ENCODE peak calls at places on chromosomes 16 and 17, in eight cellular contexts. O is endodermal cell, C is upper lobe of right lung, H is left ventricle myocardium inferior, Q is dorsolateral prefrontal cortex, E is cardiac fibroblast, G is A673, L is Panc1. A is an unnamed sample.

GRCh38 chr16:85640606-85641005 is 27.5 kb downstream of the GSE1 start:
- DNase-seq in E (no peak), H (no peak), O (no peak), G (no peak), C (no peak), Q (no peak), L (no peak), A (no peak)

GRCh38 chr16:10037771-10038170 is 144.5 kb downstream of the GRIN2A start:
- DNase-seq in G (peak; percentile 22), Q (no peak), L (no peak), E (no peak), H (no peak), C (no peak), O (no peak), A (no peak)

GRCh38 chr17:37701424-37702020 is 43.3 kb downstream of the HNF1B start:
- DNase-seq in L (no peak), C (peak; percentile 72), O (peak; percentile 87), Q (no peak), E (peak; percentile 16), H (no peak), G (peak; percentile 7), A (peak; percentile 23)

GRCh38 chr16:81445143-81445922 is 725 bp downstream of the CMIP start:
- DNase-seq in E (no peak), C (peak; percentile 84), H (no peak), G (peak; percentile 22), O (peak; percentile 77), L (no peak), Q (peak; percentile 52), A (no peak)

GRCh38 chr16:72264776-72265175 is 92.8 kb upstream of the PMFBP1 start:
- DNase-seq in E (no peak), G (no peak), Q (no peak), H (no peak), C (no peak), L (no peak), O (no peak), A (no peak)

GRCh38 chr16:72856797-72857196 is 191.1 kb downstream of the ZFHX3 start:
- DNase-seq in L (no peak), Q (no peak), C (peak; percentile 47), E (no peak), H (no peak), O (peak; percentile 82), G (peak; percentile 41), A (peak; percentile 7)

GRCh38 chr16:60907645-60908044 is 1128.6 kb downstream of the CDH8 start:
- DNase-seq in O (no peak), H (no peak), E (no peak), G (no peak), L (no peak), C (no peak), Q (no peak), A (no peak)

GRCh38 chr17:47829870-47830269 is 1.5 kb downstream of the MRPL10 start:
- DNase-seq in E (no peak), O (no peak), H (no peak), Q (no peak), G (no peak), L (no peak), C (no peak), A (no peak)

GRCh38 chr16:3012828-3013420 is at the start of gene CLDN9:
- DNase-seq in O (peak; percentile 88), L (no peak), H (no peak), C (peak; percentile 83), Q (no peak), E (no peak), G (no peak), A (no peak)

GRCh38 chr17:32929288-32929574 is 1.3 kb downstream of the TMEM98 start:
- DNase-seq in G (no peak), O (peak; percentile 75), L (no peak), Q (no peak), E (peak; percentile 31), C (no peak), H (no peak), A (no peak)

GRCh38 chr17:77753691-77754265 is 204.7 kb upstream of the TNRC6C start:
- DNase-seq in H (no peak), G (no peak), C (peak; percentile 54), L (no peak), E (no peak), Q (no peak), O (peak; percentile 41), A (no peak)

GRCh38 chr17:75594499-75595283 is 7.1 kb downstream of the MYO15B start:
- DNase-seq in Q (no peak), E (no peak), O (peak; percentile 69), L (no peak), C (peak; percentile 62), G (no peak), H (no peak), A (no peak)

GRCh38 chr16:80602894-80603293 is 62.1 kb downstream of the DYNLRB2 start:
- DNase-seq in G (no peak), L (no peak), E (no peak), C (no peak), Q (no peak), O (no peak), H (no peak), A (no peak)

GRCh38 chr16:47877166-47877565 is 278.6 kb downstream of the ABCC12 start:
- DNase-seq in H (no peak), C (no peak), E (no peak), G (no peak), L (no peak), Q (no peak), O (no peak), A (peak; percentile 77)

GRCh38 chr16:86242244-86243122 is 267.8 kb upstream of the FOXF1 start:
- DNase-seq in G (no peak), H (no peak), L (no peak), E (no peak), C (no peak), Q (no peak), O (no peak), A (no peak)

GRCh38 chr17:4641297-4642195 is at the start of gene ALOX15:
- DNase-seq in G (no peak), L (no peak), H (no peak), E (no peak), O (peak; percentile 80), Q (no peak), C (peak; percentile 67), A (no peak)

GRCh38 chr17:40366861-40367518 is 2.5 kb upstream of the GJD3 start:
- DNase-seq in E (no peak), O (peak; percentile 59), Q (no peak), H (no peak), G (no peak), L (no peak), C (peak; percentile 59), A (no peak)

GRCh38 chr17:63279498-63280230 is 166.4 kb downstream of the CYB561 start:
- DNase-seq in O (no peak), E (peak; percentile 38), L (no peak), H (no peak), G (no peak), Q (no peak), C (no peak), A (peak; percentile 79)

GRCh38 chr17:80053102-80053501 is 16.7 kb downstream of the CCDC40 start:
- DNase-seq in H (no peak), L (no peak), G (no peak), C (no peak), O (no peak), E (no peak), Q (no peak), A (no peak)

GRCh38 chr17:51947160-51947559 is 211.4 kb downstream of the CA10 start:
- DNase-seq in E (no peak), L (no peak), O (no peak), C (no peak), H (no peak), G (no peak), Q (no peak), A (peak; percentile 18)

GRCh38 chr16:13503960-13504635 is 415.9 kb upstream of the ERCC4 start:
- DNase-seq in O (no peak), G (no peak), L (no peak), H (no peak), E (no peak), C (no peak), Q (no peak), A (no peak)

GRCh38 chr17:64155751-64156544 is 26.0 kb upstream of the ERN1 start:
- DNase-seq in H (peak; percentile 78), G (no peak), C (no peak), E (peak; percentile 78), O (peak; percentile 39), Q (peak; percentile 85), L (no peak), A (no peak)

GRCh38 chr16:11734025-11734652 is 8.5 kb downstream of the TXNDC11 start:
- DNase-seq in G (no peak), L (no peak), H (peak; percentile 21), E (no peak), Q (no peak), O (no peak), C (no peak), A (no peak)

GRCh38 chr17:66032082-66032712 is 159.7 kb downstream of the CEP112 start:
- DNase-seq in L (no peak), H (no peak), E (no peak), G (no peak), Q (no peak), O (no peak), C (no peak), A (no peak)
- H3K4me3 ChIP-seq in L (no peak overlapping the region), H (no peak overlapping the region), E (no peak overlapping the region), G (no peak overlapping the region), Q (no peak overlapping the region), O (no peak overlapping the region), C (no peak overlapping the region), A (no peak overlapping the region)

GRCh38 chr17:29867643-29868181 is 62.3 kb downstream of the SSH2 start:
- DNase-seq in Q (no peak), O (no peak), G (no peak), E (no peak), C (no peak), H (no peak), L (no peak), A (no peak)
- TF ChIP-seq CTCF in Q (peak; percentile 42), O (peak; percentile 58), G (peak; percentile 48), E (no peak), C (peak; percentile 21), H (peak; percentile 29), L (peak; percentile 44), A (no peak)

GRCh38 chr16:1828645-1829410 is 1.8 kb downstream of the FAHD1 start:
- DNase-seq in L (no peak), O (no peak), G (no peak), C (no peak), H (no peak), E (no peak), Q (no peak), A (no peak)
- H3K4me3 ChIP-seq in L (peak overlapping the region; percentile 99), O (peak overlapping the region; percentile 99), G (peak overlapping the region; percentile 90), C (peak overlapping the region; percentile 8), H (peak overlapping the region; percentile 99), E (peak overlapping the region; percentile 100), Q (peak overlapping the region; percentile 95), A (peak overlapping the region; percentile 13)

GRCh38 chr17:67884766-67885165 is 59.5 kb downstream of the BPTF start:
- DNase-seq in O (no peak), L (no peak), C (no peak), H (no peak), E (no peak), G (no peak), Q (no peak), A (no peak)

GRCh38 chr17:67879662-67880061 is 54.4 kb downstream of the BPTF start:
- DNase-seq in O (peak; percentile 85), Q (no peak), L (no peak), C (no peak), H (no peak), E (no peak), G (peak; percentile 41), A (no peak)

DNA sequence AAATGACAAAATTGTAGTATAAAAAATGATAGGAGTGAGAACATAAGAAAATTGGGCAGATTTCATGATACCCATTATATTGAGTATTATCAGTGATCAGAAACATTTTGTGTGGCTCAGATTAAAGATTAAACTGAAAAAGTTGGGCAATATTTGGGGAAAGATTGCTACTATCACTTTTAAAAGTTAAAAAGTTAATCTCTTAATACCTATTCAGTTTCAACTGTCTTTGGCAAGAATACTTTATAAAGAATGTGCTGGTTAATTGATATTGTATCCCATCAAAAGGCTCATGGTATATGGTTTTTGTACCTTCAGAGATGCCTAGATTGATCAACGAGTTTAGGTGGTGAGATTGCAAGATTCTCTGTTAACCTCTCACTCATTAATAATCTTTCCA is 55.8 kb downstream of the BPTF start:
- DNase-seq in L (no peak), Q (no peak), E (no peak), C (no peak), O (no peak), H (no peak), G (no peak), A (no peak)
- TF ChIP-seq CTCF in L (no peak), Q (no peak), E (no peak), C (no peak), O (no peak), H (no peak), G (no peak), A (no peak)